ENCODE peak calls at places on chromosomes 2 and 18, in nine cellular contexts. Z is right lobe of liver; O is astrocyte; H is transverse colon; L is small intestine; D is vagina; W is IMR-90; U is lung; X is CD8-positive, alpha-beta memory T cell. G is an unnamed sample. For H3K36me3, the result is how much of the 10 kb centered on the place peaks cover.

GRCh38 chr2:23200460-23201113 is 184.4 kb upstream of the KLHL29 start:
- DNase-seq in H (no peak), D (no peak), L (peak), Z (no peak), X (no peak), W (no peak), U (no peak), O (no peak), G (no peak)

GRCh38 chr2:152620218-152620617 is 97.0 kb downstream of the PRPF40A start:
- DNase-seq in U (no peak), L (no peak), D (no peak), X (no peak), O (no peak), Z (no peak), W (no peak), H (no peak), G (no peak)

GRCh38 chr2:170354855-170355649 is 177.1 kb downstream of the MYO3B start:
- DNase-seq in U (no peak), H (no peak), Z (no peak), X (no peak), W (no peak), L (no peak), D (no peak), O (no peak), G (no peak)

GRCh38 chr2:199463708-199464613 is 6.2 kb upstream of the SATB2 start:
- DNase-seq in D (no peak), Z (peak), W (no peak), X (no peak), U (no peak), L (no peak), O (no peak), H (peak), G (peak)

GRCh38 chr2:53559302-53559967 is 208.2 kb upstream of the CHAC2 start:
- DNase-seq in O (no peak), L (no peak), H (no peak), Z (no peak), W (no peak), U (no peak), X (no peak), D (no peak), G (no peak)

GRCh38 chr18:79428287-79428686 is 32.6 kb downstream of the NFATC1 start:
- DNase-seq in X (no peak), L (no peak), W (no peak), Z (no peak), O (no peak), H (no peak), U (no peak), D (no peak), G (no peak)

GRCh38 chr2:61167587-61167986 is 5.6 kb downstream of the C2orf74 start:
- DNase-seq in D (no peak), Z (no peak), H (no peak), L (no peak), X (no peak), O (no peak), W (no peak), U (no peak), G (no peak)

GRCh38 chr2:26284132-26284531 is 39.4 kb downstream of the HADHB start:
- DNase-seq in D (no peak), U (no peak), O (peak), X (no peak), L (peak), W (peak), Z (no peak), H (no peak), G (no peak)

GRCh38 chr2:70029814-70030409 is 57.4 kb upstream of the PCBP1 start:
- DNase-seq in H (peak), W (peak), D (no peak), U (peak), L (no peak), X (no peak), Z (no peak), O (peak), G (peak)

GRCh38 chr18:23133860-23134779 is 1.2 kb upstream of the CABLES1 start:
- DNase-seq in L (peak), W (no peak), D (no peak), H (peak), X (no peak), U (peak), Z (peak), O (no peak), G (peak)

GRCh38 chr2:17813742-17814458 is 2.4 kb upstream of the MSGN1 start:
- DNase-seq in U (no peak), O (no peak), D (no peak), W (no peak), X (no peak), H (no peak), Z (no peak), L (no peak), G (no peak)

GRCh38 chr2:227881866-227882517 is 10.6 kb downstream of the DAW1 start:
- DNase-seq in X (no peak), H (no peak), Z (no peak), L (no peak), D (no peak), O (no peak), U (no peak), W (peak), G (no peak)

GRCh38 chr2:62196278-62196901 is 475 bp downstream of the B3GNT2 start:
- DNase-seq in X (peak), D (no peak), L (peak), Z (peak), W (no peak), O (no peak), U (peak), H (peak), G (peak)

GRCh38 chr18:3998698-3999333 is 456.3 kb downstream of the DLGAP1 start:
- DNase-seq in H (peak), O (peak), W (peak), X (no peak), D (no peak), Z (no peak), L (peak), U (no peak), G (peak)

GRCh38 chr18:59085797-59086196 is 53.9 kb upstream of the SEC11C start:
- DNase-seq in D (no peak), U (no peak), H (no peak), W (peak), O (peak), X (no peak), L (no peak), Z (no peak), G (no peak)

GRCh38 chr2:173339807-173340206 is 14.9 kb upstream of the CDCA7 start:
- DNase-seq in W (no peak), Z (no peak), O (no peak), D (no peak), L (no peak), H (no peak), U (no peak), X (no peak), G (no peak)

GRCh38 chr18:22297008-22297407 is 120.7 kb downstream of the CTAGE1 start:
- DNase-seq in Z (no peak), O (no peak), X (no peak), W (no peak), L (no peak), H (no peak), U (no peak), D (no peak), G (no peak)

GRCh38 chr2:38038682-38039081 is 37.3 kb downstream of the CYP1B1 start:
- DNase-seq in W (no peak), H (no peak), O (no peak), D (no peak), X (no peak), U (no peak), L (no peak), Z (no peak), G (no peak)

GRCh38 chr2:191245046-191245868 is at the start of gene MYO1B:
- DNase-seq in H (peak), Z (peak), D (no peak), W (peak), O (peak), U (peak), X (peak), L (peak), G (peak)

GRCh38 chr2:197126630-197127029 is 183.9 kb downstream of the ANKRD44 start:
- DNase-seq in X (no peak), O (no peak), Z (no peak), D (no peak), L (no peak), H (no peak), U (no peak), W (no peak), G (no peak)

GRCh38 chr2:197121255-197121654 is 189.3 kb downstream of the ANKRD44 start:
- DNase-seq in D (no peak), Z (no peak), L (no peak), W (no peak), O (no peak), X (no peak), U (no peak), H (no peak), G (no peak)

GRCh38 chr2:197125000-197125399 is 185.6 kb downstream of the ANKRD44 start:
- DNase-seq in W (peak), U (no peak), L (no peak), O (peak), Z (no peak), D (no peak), H (no peak), X (no peak), G (no peak)

GRCh38 chr2:197122821-197123220 is 187.8 kb downstream of the ANKRD44 start:
- DNase-seq in L (no peak), W (no peak), D (no peak), H (no peak), Z (no peak), O (peak), U (no peak), X (no peak), G (no peak)

GRCh38 chr2:197121756-197122385 is 188.7 kb downstream of the ANKRD44 start:
- DNase-seq in L (no peak), O (no peak), D (no peak), Z (no peak), W (no peak), H (no peak), X (no peak), U (no peak), G (no peak)
- H3K36me3 ChIP-seq in L (under half), O (under half), D (under half), Z (under half), W (under half), H (under half), X (under half), U (under half), G (under half)

GRCh38 chr2:98258906-98259305 is 87.3 kb upstream of the CNGA3 start:
- DNase-seq in O (no peak), W (no peak), D (no peak), Z (no peak), X (no peak), L (no peak), U (no peak), H (no peak), G (no peak)
- H3K36me3 ChIP-seq in O (under half), W (under half), D (under half), Z (under half), X (under half), L (under half), U (under half), H (under half), G (under half)

GRCh38 chr2:217825469-217826235 is 177.1 kb downstream of the TNS1 start:
- DNase-seq in Z (peak), O (no peak), X (no peak), W (no peak), D (no peak), L (no peak), H (no peak), U (no peak), G (no peak)

GRCh38 chr2:217821536-217822147 is 181.2 kb downstream of the TNS1 start:
- DNase-seq in W (no peak), Z (peak), H (no peak), D (no peak), L (no peak), U (no peak), O (no peak), X (no peak), G (no peak)

GRCh38 chr2:217822296-217823252 is 180.2 kb downstream of the TNS1 start:
- DNase-seq in D (no peak), O (peak), L (no peak), Z (peak), H (no peak), X (no peak), U (peak), W (peak), G (no peak)

GRCh38 chr2:217824223-217824622 is 178.6 kb downstream of the TNS1 start:
- DNase-seq in H (no peak), X (no peak), L (no peak), O (no peak), W (no peak), Z (peak), U (no peak), D (no peak), G (no peak)

GRCh38 chr2:217823626-217824025 is 179.2 kb downstream of the TNS1 start:
- DNase-seq in O (no peak), Z (peak), D (no peak), L (no peak), H (no peak), W (no peak), X (no peak), U (no peak), G (no peak)
- H3K36me3 ChIP-seq in O (under half), Z (half or more), D (under half), L (under half), H (under half), W (half or more), X (under half), U (half or more), G (under half)

DNA sequence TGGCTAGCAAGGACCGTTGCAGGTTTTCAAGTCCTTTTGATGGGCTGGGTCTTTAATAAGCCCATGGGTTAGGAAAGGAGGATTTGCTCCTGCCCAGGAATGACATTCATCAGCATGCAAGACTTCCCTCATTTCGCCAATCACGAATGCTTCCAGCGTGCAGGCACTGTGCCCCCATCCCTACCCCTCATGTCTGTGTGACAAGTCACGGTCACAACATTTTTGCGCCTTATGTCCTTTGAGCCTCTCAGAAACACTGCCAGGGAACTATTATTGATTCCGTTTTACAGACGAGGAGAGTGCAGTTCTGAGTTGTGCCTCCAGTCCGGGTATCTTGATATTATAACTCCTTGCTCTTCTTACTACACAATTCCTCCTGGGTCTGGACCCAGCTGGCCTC is 101.9 kb upstream of the MYCN start:
- DNase-seq in W (no peak), X (no peak), D (no peak), U (no peak), H (no peak), O (no peak), Z (no peak), L (no peak), G (no peak)
- H3K36me3 ChIP-seq in W (under half), X (under half), D (under half), U (under half), H (under half), O (under half), Z (under half), L (under half), G (under half)

GRCh38 chr2:27680571-27680970 is 16.9 kb downstream of the SLC4A1AP start:
- DNase-seq in D (no peak), X (no peak), O (no peak), H (no peak), Z (no peak), W (no peak), L (no peak), U (no peak), G (no peak)

GRCh38 chr2:27687232-27687631 is 23.5 kb downstream of the SLC4A1AP start:
- DNase-seq in D (no peak), O (no peak), W (no peak), L (no peak), X (no peak), U (no peak), H (no peak), Z (no peak), G (no peak)

GRCh38 chr2:27685577-27685976 is 21.9 kb downstream of the SLC4A1AP start:
- DNase-seq in H (no peak), U (no peak), X (no peak), L (no peak), W (no peak), O (no peak), Z (no peak), D (no peak), G (no peak)

GRCh38 chr2:27681844-27682243 is 18.2 kb downstream of the SLC4A1AP start:
- DNase-seq in H (no peak), L (peak), U (no peak), D (no peak), X (no peak), W (peak), O (peak), Z (no peak), G (peak)

DNA sequence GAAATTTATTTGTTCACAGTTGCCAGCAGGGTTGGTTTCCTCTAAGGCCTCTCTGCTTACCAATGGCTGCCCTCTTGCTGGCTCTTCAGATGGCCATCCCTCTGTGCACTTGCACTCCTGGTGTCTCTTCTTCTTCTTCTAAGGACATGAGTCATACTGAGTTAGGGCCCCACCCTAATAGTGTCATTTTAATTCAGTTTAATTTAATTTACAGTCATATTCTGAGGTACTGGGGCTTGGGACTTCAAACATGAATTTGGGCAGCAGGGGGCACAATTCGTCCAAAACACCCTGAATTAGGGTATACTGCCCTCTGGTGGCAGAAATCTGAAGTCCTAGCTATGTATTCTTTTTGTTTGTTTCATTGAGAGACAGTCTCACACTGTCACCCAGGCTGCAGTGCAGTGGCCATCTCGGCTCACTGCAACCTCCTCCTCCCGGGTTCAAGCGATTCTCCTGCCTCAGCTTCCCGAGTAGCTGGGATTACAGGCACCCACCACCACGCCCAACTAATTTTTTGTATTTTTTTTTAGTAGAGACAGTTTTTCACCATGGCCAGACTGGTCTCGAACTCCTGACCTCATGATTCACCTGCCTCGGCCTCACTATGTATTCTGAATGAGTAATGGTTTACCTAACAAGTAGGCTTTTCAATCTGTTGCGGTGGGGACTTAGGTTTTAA is 19.8 kb downstream of the SLC4A1AP start:
- DNase-seq in H (peak), D (no peak), L (peak), X (peak), O (peak), U (peak), Z (no peak), W (peak), G (peak)
- H3K36me3 ChIP-seq in H (under half), D (under half), L (under half), X (under half), O (under half), U (under half), Z (under half), W (under half), G (under half)

DNA sequence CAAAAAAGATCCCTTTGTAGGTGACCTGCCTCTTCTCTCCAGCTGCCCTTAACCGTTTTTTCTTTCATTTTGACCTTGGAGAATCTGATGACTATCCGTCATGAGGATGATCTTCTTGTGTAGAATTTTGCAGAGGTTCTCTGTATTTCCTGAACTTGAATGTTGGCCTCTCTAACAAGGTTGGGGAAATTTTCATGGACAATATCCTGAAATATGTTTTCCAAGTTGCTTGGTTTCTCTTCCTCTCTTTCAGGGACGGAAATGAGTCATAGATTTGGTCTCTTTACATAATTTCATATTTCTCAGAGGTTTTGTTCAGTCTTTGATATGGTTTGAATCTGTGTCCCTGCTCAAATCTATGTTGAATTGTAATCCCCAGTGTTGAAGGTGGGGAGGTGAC is 34.0 kb downstream of the ZC3H8 start:
- DNase-seq in D (no peak), H (no peak), X (no peak), Z (no peak), L (no peak), W (no peak), O (no peak), U (no peak), G (no peak)
- H3K36me3 ChIP-seq in D (under half), H (under half), X (under half), Z (under half), L (under half), W (under half), O (under half), U (under half), G (under half)

G was measured in colonic mucosa.